ENCODE peak calls at places on chromosomes 1 and 21, in ten cellular contexts. I is activated CD4-positive, alpha-beta T cell treated with anti-CD3 and anti-CD28 coated beads for 36 hours; V is progenitor cell of endocrine pancreas; D is NCI-H748 treated with DMSO at 0.1 percent for 48 hours; F is T-cell; H is LoVo; T is MM.1S; P is memory B cell; J is tibial nerve; M is HCEC 1CT. C is an unnamed sample.

GRCh38 chr1:2107586-2108212 is 57.5 kb downstream of the PRKCZ start:
- DNase-seq in I (no peak), V (no peak), D (no peak), F (no peak), H (no peak), T (no peak), P (no peak), J (no peak), M (no peak), C (no peak)

GRCh38 chr1:185681034-185681633 is 53.1 kb upstream of the HMCN1 start:
- DNase-seq in I (peak), V (no peak), D (peak), F (no peak), H (peak), T (peak), P (peak), J (peak), M (peak), C (no peak)

GRCh38 chr1:162389971-162390370 is 8.4 kb downstream of the C1orf226 start:
- DNase-seq in I (no peak), V (no peak), D (no peak), F (no peak), H (no peak), T (no peak), P (no peak), J (no peak), M (no peak), C (peak)

GRCh38 chr1:180444522-180444921 is 57.9 kb downstream of the ACBD6 start:
- DNase-seq in I (no peak), V (no peak), D (no peak), F (no peak), H (no peak), T (no peak), P (no peak), J (no peak), M (no peak), C (no peak)

GRCh38 chr1:200336111-200336845 is 73.6 kb downstream of the ZNF281 start:
- DNase-seq in I (no peak), V (no peak), D (no peak), F (no peak), H (peak), T (no peak), P (no peak), J (no peak), M (peak), C (no peak)

GRCh38 chr1:21659099-21659923 is 9.8 kb downstream of the RAP1GAP start:
- DNase-seq in I (peak), V (peak), D (peak), F (peak), H (peak), T (peak), P (peak), J (peak), M (peak), C (peak)

GRCh38 chr1:221983444-221983843 is 241.6 kb upstream of the DUSP10 start:
- DNase-seq in I (no peak), V (no peak), D (no peak), F (no peak), H (no peak), T (no peak), P (no peak), J (no peak), M (no peak), C (no peak)

GRCh38 chr1:165686121-165686970 is 12.0 kb downstream of the ALDH9A1 start:
- DNase-seq in I (no peak), V (no peak), D (no peak), F (no peak), H (no peak), T (no peak), P (peak), J (no peak), M (no peak), C (no peak)

GRCh38 chr1:112410704-112411103 is 14.7 kb downstream of the CTTNBP2NL start:
- DNase-seq in I (no peak), V (no peak), D (no peak), F (no peak), H (no peak), T (no peak), P (no peak), J (no peak), M (no peak), C (no peak)

GRCh38 chr21:37642493-37642892 is 273.8 kb downstream of the KCNJ6 start:
- DNase-seq in I (peak), V (no peak), D (peak), F (peak), H (peak), T (peak), P (no peak), J (no peak), M (no peak), C (no peak)

GRCh38 chr1:207309775-207310273 is 11.7 kb upstream of the CD55 start:
- DNase-seq in I (peak), V (no peak), D (no peak), F (no peak), H (peak), T (no peak), P (no peak), J (no peak), M (peak), C (no peak)

GRCh38 chr1:217620814-217621213 is 10.1 kb downstream of the GPATCH2 start:
- DNase-seq in I (no peak), V (no peak), D (no peak), F (no peak), H (no peak), T (no peak), P (no peak), J (no peak), M (no peak), C (no peak)

GRCh38 chr1:108057536-108057935 is 92.6 kb upstream of the VAV3 start:
- DNase-seq in I (no peak), V (no peak), D (no peak), F (no peak), H (no peak), T (no peak), P (no peak), J (peak), M (no peak), C (peak)

GRCh38 chr1:112618721-112619517 is at the start of gene ST7L:
- DNase-seq in I (peak), V (peak), D (peak), F (peak), H (peak), T (peak), P (peak), J (peak), M (peak), C (peak)

GRCh38 chr1:143748906-143749305 is 222.9 kb downstream of the FAM72C start:
- DNase-seq in I (no peak), V (no peak), D (no peak), F (no peak), H (no peak), T (no peak), P (no peak), J (no peak), M (no peak), C (no peak)

GRCh38 chr1:101025283-101025679 is 303 bp downstream of the DPH5 start:
- DNase-seq in I (peak), V (no peak), D (no peak), F (peak), H (peak), T (no peak), P (no peak), J (no peak), M (peak), C (no peak)

GRCh38 chr1:152148991-152149390 is 10.0 kb downstream of the RPTN start:
- DNase-seq in I (no peak), V (no peak), D (no peak), F (no peak), H (no peak), T (no peak), P (no peak), J (no peak), M (no peak), C (no peak)

GRCh38 chr1:177741476-177741875 is 228.4 kb downstream of the SEC16B start:
- DNase-seq in I (no peak), V (no peak), D (no peak), F (no peak), H (no peak), T (no peak), P (no peak), J (no peak), M (no peak), C (no peak)

GRCh38 chr1:1230656-1231399 is 973 bp downstream of the SDF4 start:
- DNase-seq in I (no peak), V (no peak), D (no peak), F (no peak), H (peak), T (no peak), P (no peak), J (no peak), M (peak), C (no peak)

GRCh38 chr1:3514404-3514803 is 59.9 kb downstream of the ARHGEF16 start:
- DNase-seq in I (no peak), V (no peak), D (no peak), F (no peak), H (no peak), T (no peak), P (no peak), J (no peak), M (no peak), C (no peak)

GRCh38 chr1:150973826-150974579 is 632 bp downstream of the CERS2 start:
- DNase-seq in I (peak), V (no peak), D (peak), F (peak), H (peak), T (peak), P (peak), J (no peak), M (no peak), C (peak)

GRCh38 chr1:46692806-46693770 is 21.4 kb downstream of the TEX38 start:
- DNase-seq in I (no peak), V (no peak), D (no peak), F (no peak), H (no peak), T (no peak), P (no peak), J (no peak), M (no peak), C (no peak)

GRCh38 chr1:228141871-228142615 is 2.0 kb downstream of the GUK1 start:
- DNase-seq in I (peak), V (no peak), D (no peak), F (no peak), H (peak), T (no peak), P (no peak), J (no peak), M (no peak), C (peak)